ENCODE peak calls at places on chromosomes 3 and 15, in eight cellular contexts. H is astrocyte of the spinal cord, N is nephron progenitor cell, Y is neural progenitor cell, K is fibroblast of pulmonary artery, T is stomach, X is neural crest cell, Z is ovary. U is an unnamed sample.

GRCh38 chr3:196563721-196564225 is 4.6 kb downstream of the WDR53 start:
- DNase-seq in H (peak; percentile 40), N (no peak), Y (no peak), K (peak; percentile 56), T (no peak), X (no peak), Z (no peak), U (no peak)

GRCh38 chr15:60400957-60401356 is 3.2 kb upstream of the ANXA2 start:
- DNase-seq in H (no peak), N (no peak), Y (no peak), K (no peak), T (no peak), X (no peak), Z (no peak), U (no peak)

GRCh38 chr3:39124876-39125836 is 17.7 kb downstream of the TTC21A start:
- DNase-seq in H (peak; percentile 40), N (no peak), Y (peak; percentile 26), K (peak; percentile 65), T (peak; percentile 65), X (no peak), Z (no peak), U (no peak)

GRCh38 chr3:52428151-52429005 is 16.5 kb downstream of the SEMA3G start:
- DNase-seq in H (peak; percentile 72), N (peak; percentile 48), Y (peak; percentile 77), K (peak; percentile 91), T (peak; percentile 70), X (peak; percentile 53), Z (peak; percentile 63), U (peak; percentile 81)

GRCh38 chr15:60228096-60228495 is 169.7 kb downstream of the ANXA2 start:
- DNase-seq in H (no peak), N (no peak), Y (no peak), K (peak; percentile 10), T (no peak), X (no peak), Z (no peak), U (no peak)

GRCh38 chr3:101823525-101823924 is 25.8 kb upstream of the NFKBIZ start:
- DNase-seq in H (no peak), N (no peak), Y (no peak), K (peak; percentile 31), T (no peak), X (no peak), Z (no peak), U (no peak)

GRCh38 chr3:32257641-32258438 is 19.4 kb downstream of the CMTM8 start:
- DNase-seq in H (no peak), N (no peak), Y (no peak), K (no peak), T (no peak), X (no peak), Z (no peak), U (no peak)

GRCh38 chr3:187740446-187741399 is 4.5 kb downstream of the BCL6 start:
- DNase-seq in H (peak; percentile 78), N (peak; percentile 86), Y (peak; percentile 78), K (peak; percentile 71), T (peak; percentile 69), X (peak; percentile 75), Z (peak; percentile 75), U (no peak)

GRCh38 chr3:36132214-36132613 is 248.1 kb upstream of the STAC start:
- DNase-seq in H (no peak), N (no peak), Y (no peak), K (no peak), T (no peak), X (no peak), Z (no peak), U (no peak)

GRCh38 chr15:100642950-100643338 is 40.6 kb downstream of the ASB7 start:
- DNase-seq in H (no peak), N (no peak), Y (no peak), K (no peak), T (no peak), X (no peak), Z (no peak), U (no peak)

GRCh38 chr3:114418107-114418506 is 124.3 kb downstream of the TIGIT start:
- DNase-seq in H (no peak), N (no peak), Y (no peak), K (no peak), T (no peak), X (no peak), Z (no peak), U (no peak)

GRCh38 chr3:114417682-114418081 is 123.9 kb downstream of the TIGIT start:
- DNase-seq in H (no peak), N (no peak), Y (no peak), K (peak; percentile 16), T (no peak), X (no peak), Z (no peak), U (no peak)

GRCh38 chr3:114417265-114417664 is 123.4 kb downstream of the TIGIT start:
- DNase-seq in H (no peak), N (no peak), Y (no peak), K (no peak), T (no peak), X (no peak), Z (no peak), U (no peak)

GRCh38 chr3:114420072-114420471 is 126.2 kb downstream of the TIGIT start:
- DNase-seq in H (no peak), N (no peak), Y (peak; percentile 16), K (no peak), T (no peak), X (no peak), Z (no peak), U (no peak)

DNA sequence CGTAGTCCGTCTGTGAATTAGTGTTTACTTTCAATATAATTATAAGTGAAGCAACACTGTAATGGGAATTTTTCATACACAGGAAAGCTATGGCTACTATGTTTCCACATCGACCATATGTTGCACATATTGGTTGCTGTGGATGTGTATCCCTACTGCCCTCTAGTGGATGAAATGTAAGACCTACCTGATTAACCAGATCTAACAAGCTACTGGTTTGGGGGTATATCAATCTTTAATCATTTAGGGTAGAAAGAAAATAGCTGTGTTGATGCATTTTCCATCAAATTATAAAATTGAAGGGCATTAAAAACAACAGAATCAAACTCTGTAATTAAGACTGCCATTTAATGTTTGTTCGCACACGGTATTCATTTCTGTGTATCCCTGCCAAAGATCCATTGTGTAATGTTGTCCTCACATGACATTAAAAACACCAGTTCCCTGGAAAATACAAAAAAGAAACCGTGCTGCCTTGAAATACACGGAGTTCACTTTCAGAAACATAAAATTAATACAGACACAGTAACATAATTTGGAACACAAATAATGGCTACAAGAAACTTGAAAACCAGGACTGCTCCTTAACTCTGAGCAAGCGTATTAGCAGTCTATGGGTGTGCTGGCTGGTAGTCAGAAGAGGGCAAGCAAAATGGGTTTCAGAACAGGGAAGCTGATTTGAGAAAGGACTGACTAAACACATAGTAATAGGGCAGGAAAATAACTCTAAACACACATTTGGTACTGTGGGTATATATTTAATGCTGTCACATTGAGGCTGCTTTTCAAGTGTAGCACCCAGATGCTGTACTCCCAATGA is 125.1 kb downstream of the TIGIT start:
- DNase-seq in H (peak; percentile 84), N (peak; percentile 9), Y (peak; percentile 69), K (peak; percentile 95), T (no peak), X (no peak), Z (peak; percentile 12), U (peak; percentile 93)
- TF ChIP-seq CTCF in H (peak; percentile 64), N (peak; percentile 84), Y (peak; percentile 92), K (peak; percentile 83), T (peak; percentile 84), X (peak; percentile 89), Z (peak; percentile 98), U (peak; percentile 68)

DNA sequence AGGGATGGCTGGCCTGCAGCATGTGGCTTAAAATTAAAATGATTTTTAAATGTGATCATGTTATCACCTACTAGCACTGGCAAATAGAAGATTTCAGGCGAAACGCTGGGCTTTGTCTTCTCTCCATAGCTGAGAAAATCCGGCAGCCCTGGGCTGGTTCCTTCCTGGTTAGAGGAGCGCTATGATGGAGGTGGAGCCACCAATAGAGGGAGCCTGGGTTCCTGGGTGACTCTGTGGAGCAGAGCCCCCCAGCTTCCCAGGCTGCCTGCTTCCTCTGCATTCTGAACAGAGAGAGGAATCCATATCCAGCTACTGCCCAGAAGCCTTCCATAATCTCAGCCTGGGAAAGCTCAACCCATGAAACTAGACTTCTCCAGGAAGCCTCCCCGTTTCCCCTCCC is 32.6 kb upstream of the IQSEC1 start:
- DNase-seq in H (no peak), N (no peak), Y (no peak), K (no peak), T (no peak), X (no peak), Z (no peak), U (no peak)
- TF ChIP-seq CTCF in H (no peak), N (no peak), Y (peak; percentile 14), K (no peak), T (no peak), X (no peak), Z (no peak), U (no peak)

GRCh38 chr3:71423151-71423906 is 160.2 kb downstream of the FOXP1 start:
- DNase-seq in H (peak; percentile 46), N (no peak), Y (peak; percentile 13), K (peak; percentile 42), T (no peak), X (no peak), Z (no peak), U (no peak)
- TF ChIP-seq CTCF in H (peak; percentile 28), N (no peak), Y (no peak), K (peak; percentile 18), T (no peak), X (no peak), Z (no peak), U (no peak)

DNA sequence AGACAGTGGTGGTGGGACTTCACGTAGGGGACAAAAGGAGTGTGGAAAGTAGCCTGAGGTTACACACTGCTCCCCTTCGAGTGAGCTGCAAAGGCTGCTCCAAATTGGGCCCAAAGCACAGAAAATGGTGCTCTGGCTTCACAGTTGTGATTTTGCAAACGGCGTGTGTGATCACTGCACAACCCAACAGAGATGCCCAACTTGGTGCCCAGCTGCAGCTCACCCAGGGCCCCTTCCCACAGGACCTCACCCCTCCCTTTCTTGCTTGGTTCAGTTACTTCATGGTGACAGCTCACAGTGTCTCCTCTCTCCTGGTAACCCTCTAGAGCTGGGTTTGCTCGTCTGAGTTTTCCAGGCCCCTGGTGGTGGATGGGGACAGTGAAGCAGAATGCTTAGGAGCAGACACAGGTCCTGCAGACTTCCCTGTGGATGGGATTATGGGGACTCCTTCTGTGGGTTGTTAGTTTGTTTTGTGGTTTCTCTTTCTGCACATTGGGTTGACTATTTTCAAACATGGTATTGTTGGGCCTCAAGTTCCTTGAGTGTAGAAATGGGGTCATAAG is 98.3 kb downstream of the TOP2B start:
- DNase-seq in H (no peak), N (no peak), Y (peak; percentile 19), K (no peak), T (no peak), X (no peak), Z (no peak), U (no peak)
- TF ChIP-seq CTCF in H (peak; percentile 18), N (no peak), Y (peak; percentile 14), K (no peak), T (no peak), X (no peak), Z (no peak), U (no peak)

GRCh38 chr3:69012836-69013255 is 638 bp downstream of the EOGT start:
- DNase-seq in H (peak; percentile 52), N (peak; percentile 58), Y (peak; percentile 52), K (peak; percentile 68), T (peak; percentile 53), X (peak; percentile 44), Z (peak; percentile 60), U (no peak)
- TF ChIP-seq CTCF in H (no peak), N (no peak), Y (no peak), K (no peak), T (no peak), X (no peak), Z (no peak), U (no peak)

U was measured in AG09319.